ENCODE peak calls at places on chromosomes 11 and 22, in seven cellular contexts. F is Calu3; D is gastrocnemius medialis; E is AG04450; A is activated naive CD4-positive, alpha-beta T cell treated with anti-CD3 and anti-CD28 coated beads for 36 hours; P is naive thymus-derived CD8-positive, alpha-beta T cell; J is cardiac muscle cell. K is an unnamed sample.

GRCh38 chr11:118343981-118344521 is at the start of gene CD3G:
- DNase-seq in F (no peak), D (no peak), E (no peak), A (peak; percentile 81), P (peak; percentile 68), J (no peak), K (no peak)

GRCh38 chr11:69630009-69630870 is 10.7 kb upstream of the CCND1 start:
- DNase-seq in F (no peak), D (no peak), E (no peak), A (no peak), P (no peak), J (no peak), K (no peak)

GRCh38 chr11:118689852-118690552 is 10.6 kb upstream of the TREH start:
- DNase-seq in F (peak; percentile 96), D (peak; percentile 89), E (peak; percentile 43), A (peak; percentile 96), P (peak; percentile 80), J (peak; percentile 89), K (peak; percentile 96)

GRCh38 chr11:17063171-17064002 is 14.1 kb downstream of the RPS13 start:
- DNase-seq in F (peak; percentile 83), D (peak; percentile 31), E (no peak), A (peak; percentile 74), P (no peak), J (peak; percentile 71), K (peak; percentile 60)

GRCh38 chr11:129302386-129303101 is 73.1 kb upstream of the BARX2 start:
- DNase-seq in F (no peak), D (no peak), E (no peak), A (no peak), P (no peak), J (no peak), K (no peak)

GRCh38 chr11:72234920-72235319 is 9.1 kb downstream of the PHOX2A start:
- DNase-seq in F (no peak), D (no peak), E (no peak), A (no peak), P (no peak), J (no peak), K (no peak)

GRCh38 chr11:34416746-34417145 is 22.0 kb upstream of the CAT start:
- DNase-seq in F (no peak), D (no peak), E (no peak), A (no peak), P (no peak), J (peak; percentile 25), K (no peak)

GRCh38 chr11:124285610-124286344 is 28.0 kb downstream of the OR8D1 start:
- DNase-seq in F (no peak), D (no peak), E (peak; percentile 59), A (no peak), P (no peak), J (peak; percentile 64), K (no peak)

GRCh38 chr11:115659061-115659963 is 155.1 kb upstream of the CADM1 start:
- DNase-seq in F (no peak), D (no peak), E (no peak), A (no peak), P (no peak), J (no peak), K (no peak)

GRCh38 chr11:64245401-64245796 is 1.3 kb downstream of the PPP1R14B start:
- DNase-seq in F (peak; percentile 66), D (peak; percentile 84), E (no peak), A (peak; percentile 55), P (no peak), J (no peak), K (no peak)

GRCh38 chr22:29840498-29840897 is 2.4 kb upstream of the ASCC2 start:
- DNase-seq in F (no peak), D (no peak), E (no peak), A (no peak), P (no peak), J (no peak), K (no peak)

GRCh38 chr22:50250249-50250554 is 863 bp downstream of the HDAC10 start:
- DNase-seq in F (no peak), D (peak; percentile 54), E (no peak), A (no peak), P (no peak), J (no peak), K (no peak)

GRCh38 chr11:30392221-30392784 is 69.4 kb downstream of the ARL14EP start:
- DNase-seq in F (no peak), D (no peak), E (no peak), A (no peak), P (no peak), J (peak; percentile 37), K (no peak)

GRCh38 chr11:45654242-45654641 is 11.2 kb downstream of the CHST1 start:
- DNase-seq in F (no peak), D (no peak), E (no peak), A (no peak), P (no peak), J (no peak), K (no peak)

GRCh38 chr11:69209421-69209820 is 53.7 kb downstream of the SMIM38 start:
- DNase-seq in F (no peak), D (no peak), E (no peak), A (no peak), P (no peak), J (no peak), K (no peak)

GRCh38 chr22:42757475-42757874 is 36.8 kb upstream of the A4GALT start:
- DNase-seq in F (no peak), D (no peak), E (no peak), A (no peak), P (no peak), J (no peak), K (no peak)

GRCh38 chr11:71183878-71184277 is 68.5 kb downstream of the SHANK2 start:
- DNase-seq in F (no peak), D (no peak), E (no peak), A (no peak), P (no peak), J (no peak), K (no peak)

GRCh38 chr11:103210543-103210942 is 101.3 kb downstream of the DYNC2H1 start:
- DNase-seq in F (no peak), D (no peak), E (no peak), A (no peak), P (no peak), J (no peak), K (no peak)

GRCh38 chr11:89176938-89177337 is 737 bp upstream of the TYR start:
- DNase-seq in F (no peak), D (no peak), E (no peak), A (no peak), P (no peak), J (no peak), K (no peak)

GRCh38 chr11:100105605-100106358 is 581.3 kb upstream of the ARHGAP42 start:
- DNase-seq in F (no peak), D (no peak), E (no peak), A (no peak), P (no peak), J (no peak), K (no peak)

GRCh38 chr11:2086239-2087040 is 52.7 kb downstream of the IGF2 start:
- DNase-seq in F (no peak), D (no peak), E (no peak), A (no peak), P (no peak), J (no peak), K (peak; percentile 8)

GRCh38 chr11:14908214-14908880 is 16.3 kb upstream of the CYP2R1 start:
- DNase-seq in F (no peak), D (no peak), E (no peak), A (peak; percentile 62), P (peak; percentile 27), J (peak; percentile 55), K (peak; percentile 35)

GRCh38 chr22:44648821-44649566 is 53.0 kb upstream of the PRR5 start:
- DNase-seq in F (no peak), D (peak; percentile 44), E (peak; percentile 90), A (no peak), P (no peak), J (peak; percentile 77), K (peak; percentile 54)

GRCh38 chr11:86149813-86150212 is 80.9 kb upstream of the PICALM start:
- DNase-seq in F (no peak), D (no peak), E (no peak), A (no peak), P (no peak), J (no peak), K (no peak)

GRCh38 chr11:64745523-64746328 is 1.8 kb upstream of the RASGRP2 start:
- DNase-seq in F (no peak), D (peak; percentile 88), E (no peak), A (peak; percentile 53), P (peak; percentile 78), J (peak; percentile 75), K (peak; percentile 78)

GRCh38 chr11:12497431-12497830 is 120.1 kb downstream of the PARVA start:
- DNase-seq in F (no peak), D (no peak), E (no peak), A (no peak), P (no peak), J (no peak), K (no peak)

GRCh38 chr11:1054143-1055108 is 17.9 kb upstream of the MUC6 start:
- DNase-seq in F (no peak), D (no peak), E (no peak), A (no peak), P (no peak), J (peak; percentile 29), K (peak; percentile 42)

GRCh38 chr11:134542401-134543143 is 130.5 kb upstream of the B3GAT1 start:
- DNase-seq in F (peak; percentile 39), D (no peak), E (no peak), A (no peak), P (no peak), J (no peak), K (no peak)

K was measured in mucosa of gallbladder.